ENCODE peak calls at places on chromosomes 6 and 20, in seven cellular contexts. B is lung, X is heart right ventricle, J is thoracic aorta, S is ascending aorta, I is aorta, R is heart left ventricle. W is an unnamed sample.
A peak's percentile ranks its signal among the peaks of the same experiment; 100 is the strongest.

GRCh38 chr20:3173582-3174441 is 463 bp upstream of the LZTS3 start:
- DNase-seq in R (peak; percentile 95), X (peak; percentile 90), J (peak; percentile 40), S (no peak), B (peak; percentile 90), I (peak; percentile 93), W (peak; percentile 78)

GRCh38 chr20:17808782-17809181 is 109.0 kb downstream of the BANF2 start:
- DNase-seq in R (no peak), S (no peak), J (no peak), X (no peak), B (no peak), I (no peak), W (no peak)

GRCh38 chr6:84652356-84653026 is 111.9 kb downstream of the TBX18 start:
- DNase-seq in J (no peak), I (no peak), X (no peak), S (no peak), R (no peak), B (no peak), W (peak; percentile 45)

GRCh38 chr6:42136508-42137191 is 5.8 kb downstream of the C6orf132 start:
- DNase-seq in J (no peak), S (no peak), I (no peak), X (no peak), B (no peak), R (no peak), W (peak; percentile 28)

GRCh38 chr20:40232288-40232687 is 456.7 kb downstream of the MAFB start:
- DNase-seq in B (no peak), I (no peak), X (no peak), J (no peak), S (no peak), R (no peak), W (no peak)

GRCh38 chr6:9699890-9700289 is 715.0 kb downstream of the TFAP2A start:
- DNase-seq in B (no peak), X (no peak), I (no peak), J (no peak), S (no peak), R (no peak), W (peak; percentile 8)

GRCh38 chr6:99241905-99242534 is 107.5 kb downstream of the FAXC start:
- DNase-seq in I (no peak), R (no peak), X (peak; percentile 16), B (no peak), J (no peak), S (no peak), W (no peak)

GRCh38 chr20:34037121-34037520 is 43.4 kb downstream of the RALY start:
- DNase-seq in J (no peak), S (no peak), X (no peak), R (no peak), B (no peak), I (no peak), W (no peak)

GRCh38 chr6:157080986-157081391 is 242.3 kb downstream of the TMEM242 start:
- DNase-seq in X (no peak), J (no peak), R (no peak), S (no peak), B (no peak), I (no peak), W (no peak)

GRCh38 chr6:109071125-109071917 is 23.3 kb downstream of the SESN1 start:
- DNase-seq in I (no peak), B (no peak), X (no peak), S (no peak), R (no peak), J (no peak), W (no peak)

GRCh38 chr6:142692942-142693341 is 252.0 kb downstream of the HIVEP2 start:
- DNase-seq in R (peak; percentile 70), X (peak; percentile 71), J (peak; percentile 34), I (peak; percentile 73), S (no peak), B (peak; percentile 67), W (peak; percentile 72)

GRCh38 chr20:9506964-9507369 is 7.4 kb upstream of the LAMP5 start:
- DNase-seq in R (no peak), B (no peak), I (no peak), X (no peak), S (no peak), J (no peak), W (no peak)

GRCh38 chr20:7993703-7994102 is 25.9 kb downstream of the TMX4 start:
- DNase-seq in S (no peak), R (no peak), B (no peak), X (no peak), J (no peak), I (no peak), W (no peak)
- H3K9me3 ChIP-seq in S (no peaks in the 10 kb centered on the region), R (peaks cover 5% of the 10 kb centered on the region), B (no peaks in the 10 kb centered on the region), X (peaks cover 16% of the 10 kb centered on the region), J (no peaks in the 10 kb centered on the region), I (peaks cover 1% of the 10 kb centered on the region), W (peaks cover 15% of the 10 kb centered on the region)

GRCh38 chr20:24894488-24894887 is 54.6 kb upstream of the CST7 start:
- DNase-seq in B (no peak), S (no peak), X (no peak), J (no peak), R (no peak), I (no peak), W (no peak)
- H3K9me3 ChIP-seq in B (no peaks in the 10 kb centered on the region), S (no peaks in the 10 kb centered on the region), X (peaks cover 16% of the 10 kb centered on the region), J (no peaks in the 10 kb centered on the region), R (peaks cover 8% of the 10 kb centered on the region), I (peaks cover 5% of the 10 kb centered on the region), W (no peaks in the 10 kb centered on the region)

DNA sequence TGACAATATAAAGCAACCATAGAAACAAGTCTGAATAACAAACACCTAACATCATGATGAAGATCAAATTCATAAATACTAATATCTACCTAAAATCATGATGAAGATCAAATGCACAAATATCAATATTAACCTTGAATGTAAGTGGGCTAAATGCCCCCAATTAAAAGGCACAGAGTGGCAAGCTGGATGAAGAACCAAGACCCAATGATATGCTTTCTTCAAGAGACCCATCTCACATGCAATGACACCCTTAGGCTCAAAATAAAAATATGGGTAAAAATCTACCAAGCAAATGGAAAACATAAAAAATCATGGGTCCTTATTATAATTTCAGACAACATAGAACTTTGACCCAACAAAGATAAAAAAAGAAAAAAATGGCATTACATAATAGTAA is 578.5 kb upstream of the PTCHD4 start:
- DNase-seq in I (no peak), X (no peak), R (no peak), J (no peak), B (no peak), S (no peak), W (no peak)
- H3K9me3 ChIP-seq in I (peaks cover 3% of the 10 kb centered on the region), X (peaks cover 84% of the 10 kb centered on the region), R (peaks cover 34% of the 10 kb centered on the region), J (peaks cover 11% of the 10 kb centered on the region), B (peaks cover 4% of the 10 kb centered on the region), S (no peaks in the 10 kb centered on the region), W (peaks cover 20% of the 10 kb centered on the region)

DNA sequence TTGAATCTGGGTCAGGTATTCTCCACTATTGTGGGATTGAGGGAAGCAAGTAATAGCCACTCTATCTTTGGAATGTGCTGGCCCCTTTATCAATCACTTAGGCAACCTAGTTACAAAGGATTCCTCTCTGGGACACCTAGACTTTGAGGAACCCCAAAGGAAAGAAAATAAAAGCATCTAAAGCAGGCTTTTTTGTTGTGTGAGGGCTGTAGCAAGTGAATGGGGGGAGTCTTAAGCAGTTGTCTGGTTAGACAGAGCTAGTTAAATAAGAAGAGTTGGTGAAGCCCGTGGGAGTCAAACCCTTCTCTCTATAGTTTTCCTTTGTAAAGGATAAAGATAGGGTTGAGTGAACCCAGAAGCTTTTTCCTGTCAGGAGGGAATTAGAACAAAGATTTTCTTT is 63.2 kb downstream of the HDGFL1 start:
- DNase-seq in S (no peak), I (no peak), R (no peak), X (no peak), J (no peak), B (no peak), W (no peak)
- H3K9me3 ChIP-seq in S (no peaks in the 10 kb centered on the region), I (no peaks in the 10 kb centered on the region), R (peaks cover 3% of the 10 kb centered on the region), X (peaks cover 5% of the 10 kb centered on the region), J (no peaks in the 10 kb centered on the region), B (no peaks in the 10 kb centered on the region), W (no peaks in the 10 kb centered on the region)

DNA sequence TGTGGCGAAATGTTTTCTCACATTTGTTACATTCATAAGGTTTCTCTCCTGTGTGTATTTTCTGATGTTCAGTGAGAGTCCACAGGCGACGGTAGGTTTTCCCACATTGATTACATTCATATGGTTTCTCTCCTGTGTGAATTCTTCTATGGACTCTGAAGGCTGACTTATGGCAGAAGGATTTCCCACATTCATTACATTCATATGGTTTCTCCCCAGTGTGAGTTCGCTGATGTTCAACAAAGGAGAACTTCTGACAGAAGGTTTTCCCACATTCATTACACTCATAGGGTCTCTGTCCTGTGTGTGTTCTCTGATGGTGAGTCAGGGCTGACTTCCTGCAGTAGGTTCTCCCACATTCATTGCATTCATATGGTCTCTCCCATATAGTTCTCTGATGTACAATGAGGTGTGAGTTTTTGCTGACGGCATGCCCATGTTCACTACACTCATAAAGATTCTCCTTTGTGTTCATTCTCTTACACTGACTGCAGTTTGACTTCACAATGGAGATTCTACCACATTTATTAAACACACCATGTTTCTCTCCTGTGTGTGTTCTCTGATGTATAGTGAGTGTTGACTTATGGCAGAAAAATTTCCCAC is 11.9 kb downstream of the ZNF334 start:
- DNase-seq in S (no peak), I (no peak), R (no peak), X (no peak), J (no peak), B (no peak), W (no peak)
- H3K9me3 ChIP-seq in S (peaks cover 16% of the 10 kb centered on the region), I (peaks cover 14% of the 10 kb centered on the region), R (peaks cover 42% of the 10 kb centered on the region), X (peaks cover 64% of the 10 kb centered on the region), J (peaks cover 23% of the 10 kb centered on the region), B (peaks cover 19% of the 10 kb centered on the region), W (peaks cover 21% of the 10 kb centered on the region)

W was measured in MG63.